ENCODE peak calls at places on chromosomes 16 and 17, in ten cellular contexts. One of them, this sample, is unnamed.

GRCh38 chr16:85750021-85750826 is 672 bp downstream of the C16orf74 start:
- DNase-seq in HCT116: no peak
- DNase-seq in PC-3: peak
- DNase-seq in CD4-positive, alpha-beta T cell: no peak
- DNase-seq in transverse colon: peak
- DNase-seq in heart left ventricle: no peak
- DNase-seq in type B pancreatic cell: no peak
- DNase-seq in astrocyte of the spinal cord: no peak
- DNase-seq in esophagus squamous epithelium: no peak
- DNase-seq in AG04449: no peak
- DNase-seq in this sample: peak

GRCh38 chr17:59410049-59410437 is 78.6 kb downstream of the YPEL2 start:
- DNase-seq in transverse colon: no peak
- DNase-seq in PC-3: no peak
- DNase-seq in HCT116: no peak
- DNase-seq in heart left ventricle: no peak
- DNase-seq in esophagus squamous epithelium: no peak
- DNase-seq in type B pancreatic cell: no peak
- DNase-seq in AG04449: no peak
- DNase-seq in CD4-positive, alpha-beta T cell: no peak
- DNase-seq in astrocyte of the spinal cord: no peak
- DNase-seq in this sample: no peak

GRCh38 chr16:20611975-20612471 is 35.9 kb upstream of the ACSM2B start:
- DNase-seq in type B pancreatic cell: no peak
- DNase-seq in HCT116: no peak
- DNase-seq in CD4-positive, alpha-beta T cell: no peak
- DNase-seq in heart left ventricle: peak
- DNase-seq in astrocyte of the spinal cord: no peak
- DNase-seq in transverse colon: no peak
- DNase-seq in PC-3: no peak
- DNase-seq in esophagus squamous epithelium: no peak
- DNase-seq in AG04449: no peak
- DNase-seq in this sample: no peak

GRCh38 chr16:69906838-69907301 is 44.3 kb upstream of the CLEC18A start:
- DNase-seq in heart left ventricle: no peak
- DNase-seq in esophagus squamous epithelium: no peak
- DNase-seq in astrocyte of the spinal cord: peak
- DNase-seq in transverse colon: no peak
- DNase-seq in AG04449: peak
- DNase-seq in type B pancreatic cell: no peak
- DNase-seq in CD4-positive, alpha-beta T cell: no peak
- DNase-seq in HCT116: no peak
- DNase-seq in PC-3: no peak
- DNase-seq in this sample: no peak

GRCh38 chr16:80387308-80387921 is 153.4 kb upstream of the DYNLRB2 start:
- DNase-seq in transverse colon: no peak
- DNase-seq in heart left ventricle: no peak
- DNase-seq in type B pancreatic cell: no peak
- DNase-seq in PC-3: no peak
- DNase-seq in AG04449: no peak
- DNase-seq in astrocyte of the spinal cord: peak
- DNase-seq in esophagus squamous epithelium: no peak
- DNase-seq in HCT116: no peak
- DNase-seq in CD4-positive, alpha-beta T cell: no peak
- DNase-seq in this sample: no peak

GRCh38 chr17:31900877-31901276 is 631 bp downstream of the UTP6 start:
- DNase-seq in type B pancreatic cell: no peak
- DNase-seq in CD4-positive, alpha-beta T cell: no peak
- DNase-seq in HCT116: no peak
- DNase-seq in astrocyte of the spinal cord: no peak
- DNase-seq in PC-3: peak
- DNase-seq in transverse colon: no peak
- DNase-seq in esophagus squamous epithelium: no peak
- DNase-seq in AG04449: no peak
- DNase-seq in heart left ventricle: no peak
- DNase-seq in this sample: no peak

GRCh38 chr17:27495460-27495859 is 39.2 kb downstream of the KSR1 start:
- DNase-seq in AG04449: no peak
- DNase-seq in esophagus squamous epithelium: no peak
- DNase-seq in HCT116: no peak
- DNase-seq in astrocyte of the spinal cord: no peak
- DNase-seq in heart left ventricle: no peak
- DNase-seq in CD4-positive, alpha-beta T cell: no peak
- DNase-seq in PC-3: no peak
- DNase-seq in type B pancreatic cell: no peak
- DNase-seq in transverse colon: no peak
- DNase-seq in this sample: peak

GRCh38 chr17:9306086-9306485 is 269.5 kb downstream of the STX8 start:
- DNase-seq in CD4-positive, alpha-beta T cell: no peak
- DNase-seq in HCT116: no peak
- DNase-seq in heart left ventricle: no peak
- DNase-seq in type B pancreatic cell: no peak
- DNase-seq in astrocyte of the spinal cord: peak
- DNase-seq in PC-3: peak
- DNase-seq in AG04449: no peak
- DNase-seq in transverse colon: no peak
- DNase-seq in esophagus squamous epithelium: no peak
- DNase-seq in this sample: no peak

GRCh38 chr17:48795444-48796162 is 21.4 kb downstream of the TTLL6 start:
- DNase-seq in esophagus squamous epithelium: no peak
- DNase-seq in astrocyte of the spinal cord: peak
- DNase-seq in heart left ventricle: no peak
- DNase-seq in HCT116: peak
- DNase-seq in type B pancreatic cell: no peak
- DNase-seq in transverse colon: peak
- DNase-seq in AG04449: peak
- DNase-seq in PC-3: peak
- DNase-seq in CD4-positive, alpha-beta T cell: no peak
- DNase-seq in this sample: no peak

GRCh38 chr16:69386596-69386995 is 789 bp upstream of the TERF2 start:
- DNase-seq in CD4-positive, alpha-beta T cell: no peak
- DNase-seq in HCT116: no peak
- DNase-seq in transverse colon: no peak
- DNase-seq in esophagus squamous epithelium: no peak
- DNase-seq in type B pancreatic cell: no peak
- DNase-seq in AG04449: no peak
- DNase-seq in heart left ventricle: no peak
- DNase-seq in PC-3: no peak
- DNase-seq in astrocyte of the spinal cord: peak
- DNase-seq in this sample: no peak

GRCh38 chr16:85627835-85628556 is 14.9 kb downstream of the GSE1 start:
- DNase-seq in heart left ventricle: peak
- DNase-seq in type B pancreatic cell: no peak
- DNase-seq in esophagus squamous epithelium: no peak
- DNase-seq in transverse colon: no peak
- DNase-seq in AG04449: no peak
- DNase-seq in PC-3: no peak
- DNase-seq in HCT116: no peak
- DNase-seq in CD4-positive, alpha-beta T cell: no peak
- DNase-seq in astrocyte of the spinal cord: no peak
- DNase-seq in this sample: no peak

GRCh38 chr16:86229866-86230656 is 280.3 kb upstream of the FOXF1 start:
- DNase-seq in HCT116: no peak
- DNase-seq in esophagus squamous epithelium: no peak
- DNase-seq in type B pancreatic cell: no peak
- DNase-seq in astrocyte of the spinal cord: no peak
- DNase-seq in heart left ventricle: no peak
- DNase-seq in transverse colon: no peak
- DNase-seq in CD4-positive, alpha-beta T cell: no peak
- DNase-seq in AG04449: no peak
- DNase-seq in PC-3: no peak
- DNase-seq in this sample: no peak

GRCh38 chr17:67718325-67718941 is 697 bp downstream of the NOL11 start:
- DNase-seq in esophagus squamous epithelium: no peak
- DNase-seq in heart left ventricle: no peak
- DNase-seq in type B pancreatic cell: no peak
- DNase-seq in PC-3: peak
- DNase-seq in HCT116: no peak
- DNase-seq in AG04449: no peak
- DNase-seq in astrocyte of the spinal cord: peak
- DNase-seq in transverse colon: peak
- DNase-seq in CD4-positive, alpha-beta T cell: no peak
- DNase-seq in this sample: peak

GRCh38 chr16:84879569-84880487 is 60.0 kb downstream of the CRISPLD2 start:
- DNase-seq in PC-3: peak
- DNase-seq in CD4-positive, alpha-beta T cell: no peak
- DNase-seq in esophagus squamous epithelium: no peak
- DNase-seq in astrocyte of the spinal cord: no peak
- DNase-seq in type B pancreatic cell: no peak
- DNase-seq in HCT116: peak
- DNase-seq in transverse colon: no peak
- DNase-seq in AG04449: no peak
- DNase-seq in heart left ventricle: no peak
- DNase-seq in this sample: no peak

GRCh38 chr16:8816967-8817662 is 19.5 kb downstream of the PMM2 start:
- DNase-seq in transverse colon: no peak
- DNase-seq in AG04449: no peak
- DNase-seq in heart left ventricle: no peak
- DNase-seq in astrocyte of the spinal cord: no peak
- DNase-seq in HCT116: no peak
- DNase-seq in PC-3: no peak
- DNase-seq in type B pancreatic cell: no peak
- DNase-seq in esophagus squamous epithelium: no peak
- DNase-seq in CD4-positive, alpha-beta T cell: no peak
- DNase-seq in this sample: no peak

GRCh38 chr16:10944249-10945064 is at the start of gene CLEC16A:
- DNase-seq in AG04449: peak
- DNase-seq in transverse colon: peak
- DNase-seq in esophagus squamous epithelium: peak
- DNase-seq in type B pancreatic cell: peak
- DNase-seq in PC-3: peak
- DNase-seq in HCT116: peak
- DNase-seq in CD4-positive, alpha-beta T cell: peak
- DNase-seq in astrocyte of the spinal cord: peak
- DNase-seq in heart left ventricle: peak
- DNase-seq in this sample: peak

GRCh38 chr17:59764292-59764741 is 56.9 kb downstream of the VMP1 start:
- DNase-seq in AG04449: no peak
- DNase-seq in heart left ventricle: no peak
- DNase-seq in PC-3: no peak
- DNase-seq in CD4-positive, alpha-beta T cell: no peak
- DNase-seq in esophagus squamous epithelium: no peak
- DNase-seq in astrocyte of the spinal cord: peak
- DNase-seq in transverse colon: no peak
- DNase-seq in HCT116: no peak
- DNase-seq in type B pancreatic cell: no peak
- DNase-seq in this sample: no peak

GRCh38 chr16:22624038-22624656 is 113.5 kb downstream of the NPIPB5 start:
- DNase-seq in CD4-positive, alpha-beta T cell: no peak
- DNase-seq in transverse colon: no peak
- DNase-seq in AG04449: no peak
- DNase-seq in HCT116: no peak
- DNase-seq in esophagus squamous epithelium: no peak
- DNase-seq in PC-3: no peak
- DNase-seq in astrocyte of the spinal cord: no peak
- DNase-seq in type B pancreatic cell: no peak
- DNase-seq in heart left ventricle: no peak
- DNase-seq in this sample: no peak

GRCh38 chr16:35792516-35793285 is 2333.3 kb downstream of the TP53TG3F start:
- DNase-seq in astrocyte of the spinal cord: no peak
- DNase-seq in CD4-positive, alpha-beta T cell: no peak
- DNase-seq in type B pancreatic cell: no peak
- DNase-seq in esophagus squamous epithelium: no peak
- DNase-seq in transverse colon: no peak
- DNase-seq in PC-3: no peak
- DNase-seq in heart left ventricle: no peak
- DNase-seq in AG04449: no peak
- DNase-seq in HCT116: no peak
- DNase-seq in this sample: no peak

GRCh38 chr16:19114359-19115147 is 789 bp downstream of the ITPRIPL2 start:
- DNase-seq in PC-3: peak
- DNase-seq in type B pancreatic cell: no peak
- DNase-seq in heart left ventricle: peak
- DNase-seq in esophagus squamous epithelium: no peak
- DNase-seq in HCT116: no peak
- DNase-seq in transverse colon: peak
- DNase-seq in CD4-positive, alpha-beta T cell: no peak
- DNase-seq in astrocyte of the spinal cord: peak
- DNase-seq in AG04449: no peak
- DNase-seq in this sample: peak
- TF ChIP-seq CTCF in PC-3: no peak
- TF ChIP-seq CTCF in type B pancreatic cell: no peak
- TF ChIP-seq CTCF in heart left ventricle: no peak
- TF ChIP-seq CTCF in esophagus squamous epithelium: peak
- TF ChIP-seq CTCF in HCT116: no peak
- TF ChIP-seq CTCF in transverse colon: peak
- TF ChIP-seq CTCF in CD4-positive, alpha-beta T cell: no peak
- TF ChIP-seq CTCF in astrocyte of the spinal cord: peak
- TF ChIP-seq CTCF in AG04449: peak
- TF ChIP-seq CTCF in this sample: peak

GRCh38 chr17:2400877-2401425 is at the start of gene MNT:
- DNase-seq in type B pancreatic cell: peak
- DNase-seq in astrocyte of the spinal cord: peak
- DNase-seq in PC-3: peak
- DNase-seq in esophagus squamous epithelium: peak
- DNase-seq in heart left ventricle: peak
- DNase-seq in CD4-positive, alpha-beta T cell: peak
- DNase-seq in transverse colon: peak
- DNase-seq in AG04449: no peak
- DNase-seq in HCT116: peak
- DNase-seq in this sample: peak
- TF ChIP-seq CTCF in type B pancreatic cell: peak
- TF ChIP-seq CTCF in astrocyte of the spinal cord: no peak
- TF ChIP-seq CTCF in PC-3: no peak
- TF ChIP-seq CTCF in esophagus squamous epithelium: peak
- TF ChIP-seq CTCF in heart left ventricle: peak
- TF ChIP-seq CTCF in CD4-positive, alpha-beta T cell: no peak
- TF ChIP-seq CTCF in transverse colon: no peak
- TF ChIP-seq CTCF in AG04449: no peak
- TF ChIP-seq CTCF in HCT116: no peak
- TF ChIP-seq CTCF in this sample: no peak

GRCh38 chr17:66541461-66542182 is 239.2 kb downstream of the PRKCA start:
- DNase-seq in type B pancreatic cell: no peak
- DNase-seq in HCT116: no peak
- DNase-seq in transverse colon: no peak
- DNase-seq in heart left ventricle: peak
- DNase-seq in AG04449: no peak
- DNase-seq in PC-3: peak
- DNase-seq in esophagus squamous epithelium: no peak
- DNase-seq in CD4-positive, alpha-beta T cell: no peak
- DNase-seq in astrocyte of the spinal cord: peak
- DNase-seq in this sample: peak
- TF ChIP-seq CTCF in type B pancreatic cell: no peak
- TF ChIP-seq CTCF in HCT116: no peak
- TF ChIP-seq CTCF in transverse colon: no peak
- TF ChIP-seq CTCF in heart left ventricle: no peak
- TF ChIP-seq CTCF in AG04449: no peak
- TF ChIP-seq CTCF in PC-3: no peak
- TF ChIP-seq CTCF in esophagus squamous epithelium: no peak
- TF ChIP-seq CTCF in CD4-positive, alpha-beta T cell: no peak
- TF ChIP-seq CTCF in astrocyte of the spinal cord: no peak
- TF ChIP-seq CTCF in this sample: no peak

DNA sequence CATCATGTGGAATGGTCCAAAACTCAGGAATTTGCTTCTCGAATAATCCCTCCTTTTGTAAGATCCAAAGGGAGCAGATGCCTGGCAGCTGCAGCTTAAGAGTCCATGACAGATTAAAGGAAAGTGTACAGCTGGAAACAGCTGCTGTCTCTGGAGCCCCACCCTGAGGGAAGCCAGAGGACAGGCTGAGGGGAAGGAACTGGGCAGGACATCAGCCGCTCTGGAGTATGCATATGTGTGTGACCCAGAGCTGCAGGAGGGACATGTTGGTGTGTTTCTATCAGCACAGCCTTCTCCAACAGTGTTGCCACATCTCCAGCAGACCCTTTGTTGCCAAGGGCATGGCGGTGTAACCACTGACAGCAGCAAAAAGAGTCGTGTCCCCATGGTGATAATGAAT is 46.2 kb downstream of the CYB561 start:
- DNase-seq in PC-3: no peak
- DNase-seq in esophagus squamous epithelium: no peak
- DNase-seq in astrocyte of the spinal cord: peak
- DNase-seq in type B pancreatic cell: no peak
- DNase-seq in heart left ventricle: peak
- DNase-seq in transverse colon: peak
- DNase-seq in HCT116: no peak
- DNase-seq in AG04449: no peak
- DNase-seq in CD4-positive, alpha-beta T cell: no peak
- DNase-seq in this sample: no peak
- TF ChIP-seq CTCF in PC-3: no peak
- TF ChIP-seq CTCF in esophagus squamous epithelium: no peak
- TF ChIP-seq CTCF in astrocyte of the spinal cord: no peak
- TF ChIP-seq CTCF in type B pancreatic cell: no peak
- TF ChIP-seq CTCF in heart left ventricle: no peak
- TF ChIP-seq CTCF in transverse colon: no peak
- TF ChIP-seq CTCF in HCT116: no peak
- TF ChIP-seq CTCF in AG04449: no peak
- TF ChIP-seq CTCF in CD4-positive, alpha-beta T cell: no peak
- TF ChIP-seq CTCF in this sample: no peak